ENCODE peak calls at places on chromosomes 12 and 14, in ten cellular contexts. I is H54; C is foreskin fibroblast; F is T1000; W is left ventricle myocardium inferior; R is GM20000; U is fibroblast of lung; G is upper lobe of right lung; X is activated CD4-positive, alpha-beta T cell treated with anti-CD3 and anti-CD28 coated beads, Interleukin-2, amount 50 U/mL, for 48 hours; Q is adrenal gland. Z is an unnamed sample.

GRCh38 chr12:14664434-14665023 is 31.9 kb downstream of the GUCY2C start:
- DNase-seq in I (peak; percentile 5), C (peak; percentile 17), F (no peak), W (no peak), R (peak; percentile 36), U (peak; percentile 49), G (no peak), X (peak; percentile 16), Q (peak; percentile 52), Z (no peak)

GRCh38 chr12:39331539-39332261 is 111.2 kb downstream of the KIF21A start:
- DNase-seq in I (no peak), C (no peak), F (no peak), W (no peak), R (no peak), U (no peak), G (no peak), X (no peak), Q (no peak), Z (no peak)

GRCh38 chr12:4828176-4828575 is 81.5 kb upstream of the KCNA1 start:
- DNase-seq in I (no peak), C (no peak), F (no peak), W (no peak), R (no peak), U (no peak), G (no peak), X (no peak), Q (no peak), Z (no peak)

GRCh38 chr12:57095440-57095839 is 6.5 kb downstream of the NAB2 start:
- DNase-seq in I (no peak), C (no peak), F (no peak), W (no peak), R (peak; percentile 4), U (no peak), G (no peak), X (no peak), Q (peak; percentile 23), Z (no peak)

GRCh38 chr14:22627506-22628263 is 16.5 kb downstream of the OR6J1 start:
- DNase-seq in I (no peak), C (no peak), F (no peak), W (no peak), R (no peak), U (no peak), G (no peak), X (no peak), Q (no peak), Z (no peak)

GRCh38 chr12:112543666-112544185 is 125.0 kb downstream of the PTPN11 start:
- DNase-seq in I (no peak), C (no peak), F (no peak), W (no peak), R (no peak), U (no peak), G (no peak), X (no peak), Q (no peak), Z (no peak)

GRCh38 chr12:68222336-68222735 is 3.3 kb downstream of the IL26 start:
- DNase-seq in I (no peak), C (no peak), F (no peak), W (no peak), R (no peak), U (peak; percentile 79), G (no peak), X (no peak), Q (no peak), Z (no peak)

GRCh38 chr12:109925185-109925835 is 25.2 kb downstream of the TCHP start:
- DNase-seq in I (no peak), C (no peak), F (no peak), W (no peak), R (no peak), U (no peak), G (no peak), X (no peak), Q (no peak), Z (no peak)

GRCh38 chr12:122990561-122990960 is 10.1 kb downstream of the ARL6IP4 start:
- DNase-seq in I (no peak), C (no peak), F (no peak), W (no peak), R (no peak), U (no peak), G (no peak), X (no peak), Q (no peak), Z (no peak)

GRCh38 chr14:69719501-69719951 is 47.4 kb upstream of the SRSF5 start:
- DNase-seq in I (no peak), C (peak; percentile 77), F (no peak), W (peak; percentile 50), R (no peak), U (peak; percentile 78), G (peak; percentile 73), X (no peak), Q (peak; percentile 68), Z (peak; percentile 74)

GRCh38 chr14:101234588-101234937 is 326.7 kb upstream of the DIO3 start:
- DNase-seq in I (no peak), C (no peak), F (no peak), W (no peak), R (no peak), U (no peak), G (peak; percentile 58), X (no peak), Q (no peak), Z (no peak)

GRCh38 chr12:108511633-108512540 is 3.2 kb upstream of the FICD start:
- DNase-seq in I (peak; percentile 38), C (peak; percentile 45), F (peak; percentile 40), W (peak; percentile 56), R (peak; percentile 67), U (peak; percentile 73), G (no peak), X (peak; percentile 83), Q (peak; percentile 80), Z (no peak)

GRCh38 chr12:13182881-13183280 is 13.6 kb upstream of the EMP1 start:
- DNase-seq in I (no peak), C (no peak), F (no peak), W (no peak), R (no peak), U (no peak), G (no peak), X (no peak), Q (no peak), Z (no peak)

GRCh38 chr14:90831821-90832220 is 15.6 kb upstream of the TTC7B start:
- DNase-seq in I (no peak), C (no peak), F (no peak), W (no peak), R (no peak), U (no peak), G (peak; percentile 48), X (no peak), Q (no peak), Z (no peak)

GRCh38 chr12:115205755-115206308 is 521.9 kb upstream of the TBX3 start:
- DNase-seq in I (no peak), C (no peak), F (no peak), W (no peak), R (no peak), U (no peak), G (no peak), X (no peak), Q (no peak), Z (no peak)

GRCh38 chr12:45730842-45731336 is 1.4 kb downstream of the ARID2 start:
- DNase-seq in I (no peak), C (no peak), F (no peak), W (no peak), R (peak; percentile 11), U (peak; percentile 53), G (no peak), X (no peak), Q (peak; percentile 35), Z (no peak)

GRCh38 chr14:105261781-105262180 is 13.4 kb downstream of the BTBD6 start:
- DNase-seq in I (no peak), C (no peak), F (no peak), W (peak; percentile 59), R (no peak), U (no peak), G (peak; percentile 57), X (no peak), Q (no peak), Z (no peak)

GRCh38 chr12:75660107-75660530 is 148.7 kb upstream of the KRR1 start:
- DNase-seq in I (no peak), C (peak; percentile 78), F (peak; percentile 15), W (no peak), R (no peak), U (peak; percentile 93), G (no peak), X (no peak), Q (no peak), Z (peak; percentile 43)

GRCh38 chr12:53290661-53291060 is 4.7 kb upstream of the PFDN5 start:
- DNase-seq in I (no peak), C (no peak), F (no peak), W (no peak), R (no peak), U (peak; percentile 24), G (no peak), X (peak; percentile 34), Q (no peak), Z (no peak)

GRCh38 chr14:96145116-96145864 is 59.3 kb upstream of the BDKRB2 start:
- DNase-seq in I (no peak), C (peak; percentile 54), F (no peak), W (no peak), R (no peak), U (peak; percentile 92), G (no peak), X (no peak), Q (no peak), Z (peak; percentile 87)

GRCh38 chr12:42091769-42092168 is 52.9 kb downstream of the GXYLT1 start:
- DNase-seq in I (no peak), C (no peak), F (no peak), W (no peak), R (no peak), U (no peak), G (no peak), X (no peak), Q (no peak), Z (no peak)

GRCh38 chr12:55830601-55831406 is 1.4 kb upstream of the DNAJC14 start:
- DNase-seq in I (no peak), C (peak; percentile 73), F (peak; percentile 40), W (peak; percentile 79), R (peak; percentile 60), U (peak; percentile 81), G (peak; percentile 85), X (peak; percentile 46), Q (peak; percentile 67), Z (no peak)

GRCh38 chr12:10031771-10032175 is 1.3 kb downstream of the CLEC9A start:
- DNase-seq in I (peak; percentile 50), C (peak; percentile 64), F (peak; percentile 35), W (no peak), R (no peak), U (peak; percentile 48), G (no peak), X (no peak), Q (no peak), Z (peak; percentile 71)

GRCh38 chr12:124902916-124903315 is 11.5 kb downstream of the UBC start:
- DNase-seq in I (no peak), C (no peak), F (no peak), W (no peak), R (no peak), U (no peak), G (no peak), X (no peak), Q (no peak), Z (no peak)

GRCh38 chr12:66062280-66062605 is 68.3 kb downstream of the LLPH start:
- DNase-seq in I (no peak), C (peak; percentile 21), F (no peak), W (no peak), R (no peak), U (no peak), G (no peak), X (no peak), Q (no peak), Z (no peak)

GRCh38 chr12:90299121-90299520 is 590.5 kb upstream of the ATP2B1 start:
- DNase-seq in I (no peak), C (no peak), F (no peak), W (no peak), R (peak; percentile 15), U (no peak), G (no peak), X (no peak), Q (no peak), Z (no peak)

GRCh38 chr14:92998957-92999356 is 76.0 kb downstream of the CHGA start:
- DNase-seq in I (no peak), C (no peak), F (no peak), W (peak; percentile 64), R (no peak), U (no peak), G (no peak), X (no peak), Q (no peak), Z (no peak)

GRCh38 chr14:34098045-34098984 is 147.4 kb upstream of the EGLN3 start:
- DNase-seq in I (no peak), C (peak; percentile 7), F (no peak), W (no peak), R (peak; percentile 48), U (peak; percentile 65), G (no peak), X (peak; percentile 36), Q (peak; percentile 44), Z (no peak)